ENCODE peak calls at places on chromosome 14, in five cellular contexts. D is body of pancreas, E is sigmoid colon, N is tibial nerve, Z is ovary. Y is an unnamed sample.

GRCh38 chr14:66311935-66312334 is 174.2 kb upstream of the CCDC196 start:
- DNase-seq in D (no peak), E (no peak), N (no peak), Z (no peak), Y (no peak)

GRCh38 chr14:73467800-73468199 is 9.5 kb upstream of the NUMB start:
- DNase-seq in D (no peak), E (no peak), N (no peak), Z (no peak), Y (no peak)

GRCh38 chr14:69443296-69443805 is 41.2 kb upstream of the PLEKHD1 start:
- DNase-seq in D (no peak), E (no peak), N (no peak), Z (no peak), Y (no peak)

GRCh38 chr14:19917243-19917642 is 3.2 kb upstream of the OR4K5 start:
- DNase-seq in D (no peak), E (no peak), N (no peak), Z (no peak), Y (no peak)

GRCh38 chr14:86363576-86363975 is 833.6 kb downstream of the FLRT2 start:
- DNase-seq in D (no peak), E (no peak), N (no peak), Z (no peak), Y (no peak)

GRCh38 chr14:56759633-56760032 is 50.6 kb downstream of the OTX2 start:
- DNase-seq in D (no peak), E (no peak), N (no peak), Z (no peak), Y (no peak)

GRCh38 chr14:57982802-57983201 is 116.9 kb upstream of the SLC35F4 start:
- DNase-seq in D (peak), E (no peak), N (no peak), Z (peak), Y (no peak)

GRCh38 chr14:98548071-98548686 is 723.8 kb downstream of the BCL11B start:
- DNase-seq in D (no peak), E (no peak), N (no peak), Z (no peak), Y (no peak)

GRCh38 chr14:106013879-106014376 is 487.5 kb downstream of the TMEM121 start:
- DNase-seq in D (no peak), E (no peak), N (no peak), Z (no peak), Y (no peak)

GRCh38 chr14:92190768-92191167 is 69.0 kb downstream of the CPSF2 start:
- DNase-seq in D (no peak), E (no peak), N (no peak), Z (no peak), Y (no peak)

GRCh38 chr14:105436891-105437722 is 17.5 kb downstream of the MTA1 start:
- DNase-seq in D (no peak), E (no peak), N (no peak), Z (no peak), Y (no peak)

GRCh38 chr14:68666206-68666730 is 126.6 kb downstream of the ZFP36L1 start:
- DNase-seq in D (no peak), E (no peak), N (no peak), Z (no peak), Y (no peak)

GRCh38 chr14:69027242-69027913 is 48.3 kb upstream of the ACTN1 start:
- DNase-seq in D (no peak), E (no peak), N (no peak), Z (no peak), Y (no peak)

GRCh38 chr14:32590157-32590556 is 261.1 kb downstream of the AKAP6 start:
- DNase-seq in D (no peak), E (no peak), N (no peak), Z (no peak), Y (no peak)

GRCh38 chr14:74608959-74609611 is 3.0 kb downstream of the LTBP2 start:
- DNase-seq in D (peak), E (peak), N (peak), Z (peak), Y (peak)

GRCh38 chr14:71103662-71104484 is 196.6 kb downstream of the PCNX1 start:
- DNase-seq in D (no peak), E (no peak), N (no peak), Z (no peak), Y (peak)

GRCh38 chr14:56854325-56854724 is 44.0 kb upstream of the OTX2 start:
- DNase-seq in D (no peak), E (no peak), N (no peak), Z (no peak), Y (no peak)

GRCh38 chr14:31572955-31573354 is 11.8 kb downstream of the NUBPL start:
- DNase-seq in D (no peak), E (no peak), N (no peak), Z (no peak), Y (no peak)

GRCh38 chr14:70002589-70003240 is 123.5 kb downstream of the SMOC1 start:
- DNase-seq in D (no peak), E (no peak), N (no peak), Z (no peak), Y (no peak)

GRCh38 chr14:73787760-73788508 is 63.7 kb upstream of the PTGR2 start:
- DNase-seq in D (no peak), E (peak), N (no peak), Z (no peak), Y (peak)

GRCh38 chr14:104113631-104114420 is 24.6 kb upstream of the KIF26A start:
- DNase-seq in D (peak), E (no peak), N (no peak), Z (peak), Y (no peak)

GRCh38 chr14:51630987-51631386 is 20.7 kb upstream of the FRMD6 start:
- DNase-seq in D (no peak), E (no peak), N (no peak), Z (no peak), Y (no peak)

GRCh38 chr14:105364100-105364708 is 34.1 kb upstream of the TEX22 start:
- DNase-seq in D (no peak), E (no peak), N (no peak), Z (peak), Y (peak)

GRCh38 chr14:49770212-49770817 is 2.4 kb downstream of the KLHDC2 start:
- DNase-seq in D (peak), E (no peak), N (no peak), Z (no peak), Y (no peak)
- TF ChIP-seq POLR2A in D (no peak), E (no peak), N (no peak), Z (no peak), Y (no peak)

DNA sequence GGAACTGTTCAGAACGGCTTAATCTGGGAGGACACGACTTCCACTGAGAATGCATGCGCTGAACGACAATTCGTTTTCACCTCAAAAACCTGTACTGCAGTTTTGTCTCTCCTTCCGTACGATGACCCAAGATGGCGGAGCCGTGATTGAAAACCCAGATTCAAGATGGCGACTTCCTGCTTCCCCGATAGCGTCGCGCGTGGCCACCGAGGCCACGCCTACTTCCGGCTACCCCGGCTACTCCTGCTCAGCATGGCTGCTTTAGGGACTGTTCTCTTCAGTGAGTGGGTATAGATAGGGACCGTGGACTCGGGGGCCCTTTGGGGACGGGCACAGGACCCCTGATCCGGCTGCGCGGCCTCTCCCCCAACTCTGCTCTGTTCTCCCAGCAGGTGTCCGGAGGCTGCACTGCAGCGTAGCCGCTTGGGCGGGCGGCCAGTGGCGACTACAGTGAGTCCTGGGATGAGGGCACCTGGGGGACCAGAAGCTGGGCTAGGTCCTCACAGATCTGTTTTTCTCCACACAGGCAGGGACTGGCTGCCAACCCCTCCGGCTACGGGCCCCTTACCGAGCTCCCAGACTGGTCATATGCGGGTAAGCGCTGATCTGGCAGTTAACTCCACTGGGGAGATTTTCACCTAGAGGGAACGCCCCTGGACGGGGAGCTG is at the start of gene MRPL52:
- DNase-seq in D (peak), E (peak), N (peak), Z (peak), Y (peak)
- TF ChIP-seq POLR2A in D (no peak), E (no peak), N (no peak), Z (no peak), Y (peak)

GRCh38 chr14:90087433-90087832 is 25.6 kb downstream of the KCNK13 start:
- DNase-seq in D (peak), E (peak), N (peak), Z (no peak), Y (no peak)
- TF ChIP-seq POLR2A in D (no peak), E (no peak), N (no peak), Z (no peak), Y (no peak)

DNA sequence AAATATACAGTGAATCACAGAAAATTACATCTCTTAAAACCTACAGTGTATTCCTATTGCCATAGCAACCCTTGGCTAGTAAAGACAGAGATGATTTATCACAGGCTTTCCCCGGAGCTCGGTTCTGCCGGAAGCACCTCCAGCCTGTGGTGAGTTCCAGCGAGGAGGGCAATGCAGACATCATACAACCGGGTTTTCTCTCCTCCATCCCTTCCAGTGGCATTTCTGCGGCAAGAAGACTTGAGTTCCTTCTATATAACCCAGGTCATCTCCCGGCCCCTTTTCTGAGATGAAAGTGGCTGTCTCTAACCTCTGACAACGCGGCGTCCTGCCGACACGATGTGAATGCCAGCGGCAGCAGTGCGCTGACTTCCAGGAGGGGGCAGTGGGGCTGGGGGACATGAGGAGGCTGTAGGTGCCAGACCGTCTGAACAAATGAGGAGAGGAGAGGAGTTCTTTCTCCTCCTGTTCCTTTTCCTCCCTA is 68.5 kb upstream of the MAX start:
- DNase-seq in D (peak), E (no peak), N (no peak), Z (peak), Y (peak)
- TF ChIP-seq POLR2A in D (no peak), E (no peak), N (no peak), Z (no peak), Y (no peak)

GRCh38 chr14:54362759-54363437 is 33.9 kb upstream of the CDKN3 start:
- DNase-seq in D (no peak), E (no peak), N (no peak), Z (no peak), Y (no peak)

GRCh38 chr14:54369343-54369742 is 27.5 kb upstream of the CDKN3 start:
- DNase-seq in D (no peak), E (no peak), N (no peak), Z (no peak), Y (no peak)

GRCh38 chr14:54364555-54365415 is 32.0 kb upstream of the CDKN3 start:
- DNase-seq in D (no peak), E (no peak), N (no peak), Z (no peak), Y (no peak)

GRCh38 chr14:54370323-54371125 is 26.3 kb upstream of the CDKN3 start:
- DNase-seq in D (no peak), E (no peak), N (no peak), Z (no peak), Y (no peak)

GRCh38 chr14:54366726-54367707 is 29.8 kb upstream of the CDKN3 start:
- DNase-seq in D (peak), E (no peak), N (no peak), Z (peak), Y (peak)
- TF ChIP-seq POLR2A in D (no peak), E (no peak), N (no peak), Z (no peak), Y (no peak)

DNA sequence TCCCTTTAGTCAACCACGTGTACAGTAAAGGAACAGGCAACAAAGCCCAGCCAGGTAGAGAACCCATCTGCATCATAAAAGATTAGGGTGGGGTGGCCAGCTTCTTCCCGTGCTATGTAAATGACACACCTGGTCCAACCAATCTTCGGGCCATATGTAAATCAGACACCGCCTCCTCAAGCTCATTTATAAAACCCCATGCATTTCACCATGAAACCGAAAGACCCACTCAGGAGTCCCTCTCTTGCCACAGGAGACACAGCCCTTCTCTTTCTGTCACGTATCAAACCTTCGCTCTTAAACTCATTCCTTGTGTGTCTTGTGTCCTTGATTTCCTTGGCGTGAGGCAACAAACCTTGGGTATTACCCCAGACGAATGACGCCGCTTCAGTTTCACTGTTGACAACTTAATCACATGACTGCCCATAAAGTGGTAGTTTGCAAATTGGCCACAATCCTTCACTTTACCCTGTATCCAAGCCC is 59.8 kb upstream of the TBPL2 start:
- DNase-seq in D (peak), E (no peak), N (no peak), Z (no peak), Y (no peak)
- TF ChIP-seq POLR2A in D (no peak), E (no peak), N (no peak), Z (no peak), Y (no peak)

GRCh38 chr14:100140452-100141132 is 18.9 kb downstream of the DEGS2 start:
- DNase-seq in D (peak), E (no peak), N (no peak), Z (no peak), Y (peak)

GRCh38 chr14:100141133-100141497 is 18.3 kb downstream of the DEGS2 start:
- DNase-seq in D (no peak), E (no peak), N (no peak), Z (no peak), Y (no peak)

GRCh38 chr14:100143523-100143922 is 15.9 kb downstream of the DEGS2 start:
- DNase-seq in D (no peak), E (no peak), N (no peak), Z (no peak), Y (peak)

GRCh38 chr14:100143934-100144333 is 15.5 kb downstream of the DEGS2 start:
- DNase-seq in D (no peak), E (no peak), N (no peak), Z (no peak), Y (no peak)

GRCh38 chr14:100142073-100143040 is 17.1 kb downstream of the DEGS2 start:
- DNase-seq in D (peak), E (no peak), N (no peak), Z (peak), Y (peak)
- TF ChIP-seq POLR2A in D (no peak), E (no peak), N (no peak), Z (no peak), Y (peak)

DNA sequence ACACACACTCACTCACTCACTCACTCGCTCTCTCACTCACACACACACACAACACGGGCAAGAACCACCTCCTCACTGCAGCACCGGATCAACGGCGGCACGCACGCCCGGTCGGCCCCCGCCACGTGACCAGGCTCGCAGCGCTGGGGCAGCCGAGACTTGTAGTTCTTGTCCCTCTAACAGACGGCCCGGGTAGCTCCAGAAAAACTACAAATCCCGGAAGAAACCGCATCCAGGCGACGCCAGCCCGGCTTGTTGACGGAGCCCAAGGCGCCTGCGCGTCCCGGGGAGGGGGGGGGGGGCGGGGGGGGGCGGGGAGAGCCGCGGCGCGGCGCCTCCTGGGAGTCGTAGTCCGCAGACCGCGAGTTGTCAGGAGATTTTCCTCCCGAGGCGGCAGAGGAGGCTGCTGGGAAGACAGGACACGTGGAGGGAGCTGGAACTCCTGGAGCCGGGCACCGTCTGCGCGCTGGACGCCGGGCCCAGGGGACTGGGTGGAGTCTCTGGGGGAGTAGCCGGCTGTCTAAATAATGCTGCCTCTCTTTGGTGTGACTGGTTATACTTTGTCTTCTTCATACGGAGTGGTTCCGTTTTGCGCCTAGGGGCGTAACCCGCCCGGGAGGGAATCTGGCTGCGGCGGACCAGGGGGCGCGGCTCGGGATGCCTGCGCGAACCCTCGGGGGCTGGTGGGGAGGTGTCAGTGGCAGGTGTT is at the start of gene MAX:
- DNase-seq in D (peak), E (peak), N (peak), Z (peak), Y (peak)
- TF ChIP-seq POLR2A in D (peak), E (peak), N (peak), Z (peak), Y (peak)

GRCh38 chr14:21072102-21072501 is 2.0 kb downstream of the ARHGEF40 start:
- DNase-seq in D (no peak), E (no peak), N (no peak), Z (no peak), Y (no peak)
- TF ChIP-seq POLR2A in D (no peak), E (no peak), N (peak), Z (no peak), Y (no peak)

GRCh38 chr14:24365600-24366374 is 2.2 kb upstream of the NFATC4 start:
- DNase-seq in D (peak), E (peak), N (peak), Z (peak), Y (peak)
- TF ChIP-seq POLR2A in D (no peak), E (no peak), N (no peak), Z (peak), Y (no peak)

Y was measured in erythroblast.